ENCODE peak calls at places on chromosome 14, in five cellular contexts. U is uterus, H is neural crest cell, F is B cell, X is foreskin fibroblast. E is an unnamed sample.

GRCh38 chr14:95774265-95775160 is 60.6 kb upstream of the TCL1A start:
- DNase-seq in U (peak), F (peak), H (peak), X (peak), E (peak)

GRCh38 chr14:104970231-104971068 is 7.7 kb downstream of the AHNAK2 start:
- DNase-seq in H (no peak), X (peak), F (no peak), U (peak), E (peak)

GRCh38 chr14:93281937-93282336 is 50.9 kb downstream of the BTBD7 start:
- DNase-seq in U (no peak), F (no peak), H (no peak), X (no peak), E (no peak)

GRCh38 chr14:54503476-54503875 is 6.2 kb upstream of the CGRRF1 start:
- DNase-seq in H (no peak), X (peak), U (no peak), F (no peak), E (no peak)

GRCh38 chr14:59507752-59508103 is 23.4 kb downstream of the JKAMP start:
- DNase-seq in X (no peak), F (no peak), U (no peak), H (no peak), E (no peak)

GRCh38 chr14:21203470-21204166 is 47.8 kb upstream of the OR5AU1 start:
- DNase-seq in F (no peak), X (no peak), H (no peak), U (no peak), E (no peak)

GRCh38 chr14:75409425-75410205 is 18.2 kb upstream of the JDP2 start:
- DNase-seq in X (no peak), H (no peak), U (no peak), F (no peak), E (no peak)

GRCh38 chr14:29282169-29282568 is 515.6 kb downstream of the FOXG1 start:
- DNase-seq in F (no peak), U (no peak), H (no peak), X (peak), E (no peak)

GRCh38 chr14:51079085-51079484 is 15.8 kb downstream of the TRIM9 start:
- DNase-seq in H (no peak), X (peak), U (no peak), F (no peak), E (no peak)

GRCh38 chr14:26385302-26385701 is 212.5 kb downstream of the NOVA1 start:
- DNase-seq in U (no peak), F (no peak), H (no peak), X (no peak), E (no peak)

GRCh38 chr14:47439953-47440352 is 235.5 kb downstream of the MDGA2 start:
- DNase-seq in U (no peak), F (no peak), X (no peak), H (no peak), E (no peak)

GRCh38 chr14:38592764-38593442 is 337.0 kb upstream of the CLEC14A start:
- DNase-seq in F (no peak), H (no peak), X (peak), U (no peak), E (no peak)

GRCh38 chr14:100131181-100131580 is 28.3 kb downstream of the DEGS2 start:
- DNase-seq in H (no peak), F (no peak), X (no peak), U (no peak), E (no peak)

GRCh38 chr14:100241279-100241678 is 2.3 kb downstream of the YY1 start:
- DNase-seq in U (no peak), F (no peak), H (no peak), X (no peak), E (no peak)

GRCh38 chr14:33465952-33466700 is 484.7 kb downstream of the EGLN3 start:
- DNase-seq in H (no peak), X (no peak), U (no peak), F (no peak), E (no peak)

GRCh38 chr14:21102472-21103164 is 1.8 kb downstream of the TMEM253 start:
- DNase-seq in U (no peak), H (no peak), X (no peak), F (no peak), E (no peak)

GRCh38 chr14:71022015-71022919 is 115.0 kb downstream of the PCNX1 start:
- DNase-seq in H (no peak), F (no peak), U (no peak), X (no peak), E (no peak)

GRCh38 chr14:51139221-51139681 is 44.3 kb upstream of the TRIM9 start:
- DNase-seq in H (no peak), F (no peak), U (no peak), X (peak), E (no peak)

GRCh38 chr14:64673748-64674147 is 30.5 kb upstream of the PLEKHG3 start:
- DNase-seq in U (no peak), X (no peak), F (no peak), H (no peak), E (no peak)

GRCh38 chr14:94373708-94374107 is 14.7 kb downstream of the SERPINA1 start:
- DNase-seq in U (no peak), F (no peak), H (no peak), X (peak), E (peak)

GRCh38 chr14:77579065-77579464 is 37.4 kb downstream of the SPTLC2 start:
- DNase-seq in U (no peak), F (no peak), X (peak), H (no peak), E (no peak)

GRCh38 chr14:70631948-70632347 is 9.8 kb upstream of the TTC9 start:
- DNase-seq in U (no peak), X (no peak), H (no peak), F (no peak), E (no peak)

GRCh38 chr14:23054000-23054811 is 3.1 kb downstream of the CDH24 start:
- DNase-seq in X (peak), H (no peak), F (no peak), U (no peak), E (no peak)

GRCh38 chr14:31323419-31323818 is 96.9 kb downstream of the HEATR5A start:
- DNase-seq in X (no peak), H (no peak), F (no peak), U (no peak), E (no peak)

GRCh38 chr14:48323655-48324054 is 648.2 kb upstream of the MDGA2 start:
- DNase-seq in H (no peak), F (no peak), X (no peak), U (no peak), E (no peak)

DNA sequence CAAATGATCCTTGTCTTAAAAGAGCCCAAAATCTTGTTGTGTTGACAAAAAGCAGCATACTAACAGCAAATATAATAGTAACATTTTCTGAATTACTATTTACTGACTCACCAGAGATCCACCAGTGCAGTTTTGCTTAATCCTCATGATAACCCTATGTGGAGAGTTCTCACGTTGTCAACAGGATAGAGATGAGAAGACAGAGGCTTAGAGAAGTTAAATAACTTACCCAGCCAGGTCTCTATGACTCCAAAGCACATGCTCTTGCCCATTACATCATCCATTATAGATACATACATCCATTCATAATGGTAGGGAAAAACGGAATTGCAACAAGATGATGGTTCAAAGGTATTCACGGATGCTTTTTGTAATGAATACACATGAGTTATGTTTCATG is 111.9 kb downstream of the PAX9 start:
- DNase-seq in H (no peak), F (no peak), U (no peak), X (no peak), E (no peak)
- TF ChIP-seq CTCF in H (no peak), F (no peak), U (no peak), X (no peak), E (no peak)

GRCh38 chr14:53399057-53399456 is 245.9 kb upstream of the DDHD1 start:
- DNase-seq in U (no peak), X (peak), H (peak), F (no peak), E (no peak)
- TF ChIP-seq CTCF in U (no peak), X (peak), H (peak), F (no peak), E (no peak)

GRCh38 chr14:67680121-67680602 is 5.7 kb upstream of the VTI1B start:
- DNase-seq in X (peak), U (no peak), H (no peak), F (no peak), E (no peak)

GRCh38 chr14:67675219-67675582 is 769 bp upstream of the VTI1B start:
- DNase-seq in H (no peak), U (no peak), F (no peak), X (peak), E (no peak)

GRCh38 chr14:67673451-67673850 is 981 bp downstream of the VTI1B start:
- DNase-seq in X (peak), H (no peak), U (no peak), F (no peak), E (no peak)

GRCh38 chr14:67674139-67674479 is 323 bp downstream of the VTI1B start:
- DNase-seq in H (peak), F (peak), U (peak), X (peak), E (no peak)

GRCh38 chr14:67674480-67675218 is at the start of gene VTI1B:
- DNase-seq in X (peak), F (peak), U (peak), H (peak), E (no peak)
- TF ChIP-seq CTCF in X (peak), F (no peak), U (peak), H (peak), E (peak)

GRCh38 chr14:88385212-88386101 is at the start of gene SPATA7:
- DNase-seq in H (peak), F (peak), U (peak), X (peak), E (peak)
- TF ChIP-seq CTCF in H (no peak), F (no peak), U (no peak), X (no peak), E (no peak)

GRCh38 chr14:55848964-55849363 is 269.0 kb downstream of the KTN1 start:
- DNase-seq in H (no peak), F (no peak), U (no peak), X (no peak), E (no peak)
- TF ChIP-seq CTCF in H (no peak), F (no peak), U (no peak), X (no peak), E (no peak)

DNA sequence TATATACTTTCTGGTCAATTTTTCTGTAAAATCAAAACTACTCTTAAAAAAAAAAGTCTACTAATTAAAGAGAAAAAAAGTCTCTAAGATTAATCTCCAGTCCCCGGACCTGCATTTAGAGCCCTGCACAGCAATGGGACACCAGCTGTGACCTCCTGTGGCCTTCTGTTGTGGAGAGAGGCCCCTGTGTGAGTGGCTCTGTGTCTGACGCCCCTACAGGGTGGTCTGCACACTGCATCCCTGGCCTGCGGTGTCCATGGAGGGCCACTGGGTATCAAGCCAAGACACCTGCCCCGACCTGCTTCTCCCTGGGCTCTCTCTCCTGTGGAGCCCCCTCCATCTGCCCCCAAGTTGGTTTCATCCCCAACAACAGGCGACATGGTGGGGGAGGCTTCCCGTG is 248.0 kb upstream of the DIO3 start:
- DNase-seq in U (no peak), H (no peak), F (no peak), X (no peak), E (no peak)
- TF ChIP-seq CTCF in U (no peak), H (no peak), F (no peak), X (no peak), E (no peak)

DNA sequence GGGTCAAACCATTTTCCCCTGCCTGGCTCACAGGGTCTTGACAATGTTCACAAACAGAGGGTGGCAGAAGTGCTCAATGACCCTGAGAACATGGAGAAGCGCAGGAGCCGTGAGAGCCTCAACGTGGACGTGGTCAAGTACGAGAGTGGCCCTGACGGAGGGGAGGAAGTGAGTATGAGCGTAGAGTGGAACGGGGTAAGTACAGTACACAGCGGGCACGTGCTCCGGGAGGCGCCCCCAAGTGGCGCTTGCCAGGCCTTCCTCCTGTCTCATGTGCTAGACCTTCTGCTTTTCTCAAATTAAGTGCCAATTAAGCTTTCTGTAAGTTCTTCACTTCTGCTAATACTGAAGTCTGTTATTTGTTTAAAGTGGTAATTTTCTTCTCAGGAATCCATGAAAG is 35.9 kb downstream of the XRCC3 start:
- DNase-seq in U (no peak), H (no peak), F (peak), X (peak), E (no peak)
- TF ChIP-seq CTCF in U (peak), H (peak), F (peak), X (peak), E (peak)

E was measured in AG09319.